ENCODE peak calls at places on chromosomes 12 and 14, in four cellular contexts. U is activated CD4-positive, alpha-beta T cell treated with anti-CD3 and anti-CD28 coated beads, Interleukin-2, amount 50 U/mL, for 1 hour; E is cardiac muscle cell; A is stimulated activated CD8-positive, alpha-beta memory T cell treated with anti-CD3 and anti-CD28 coated beads, Interleukin-2, amount 100 ng/mL, for 48 hours. Q is an unnamed sample.
A peak's percentile ranks its signal among the peaks of the same experiment; 100 is the strongest.

GRCh38 chr12:122909442-122910288 is 13.7 kb upstream of the VPS37B start:
- DNase-seq in U (no peak), E (no peak), A (no peak), Q (no peak)

GRCh38 chr14:74248036-74248435 is 8.8 kb downstream of the VSX2 start:
- DNase-seq in U (no peak), A (no peak), E (no peak), Q (no peak)

GRCh38 chr14:29710015-29710414 is 217.6 kb downstream of the PRKD1 start:
- DNase-seq in U (no peak), E (peak; percentile 34), A (no peak), Q (no peak)

GRCh38 chr12:95218164-95218851 is 701 bp downstream of the VEZT start:
- DNase-seq in U (peak; percentile 4), E (peak; percentile 56), A (peak; percentile 15), Q (no peak)

GRCh38 chr14:96136361-96136760 is 68.3 kb upstream of the BDKRB2 start:
- DNase-seq in E (peak; percentile 84), U (no peak), A (no peak), Q (peak; percentile 3)

GRCh38 chr14:53850714-53851296 is 105.8 kb downstream of the BMP4 start:
- DNase-seq in A (no peak), E (peak; percentile 78), U (no peak), Q (no peak)

GRCh38 chr12:96121271-96121711 is 72.9 kb upstream of the ELK3 start:
- DNase-seq in E (peak; percentile 57), U (no peak), A (no peak), Q (no peak)

GRCh38 chr14:21525995-21526671 is at the start of gene SALL2:
- DNase-seq in A (peak; percentile 67), U (peak; percentile 57), E (peak; percentile 81), Q (peak; percentile 72)

GRCh38 chr12:68001486-68002466 is 12.5 kb downstream of the IFNG-AS1 start:
- DNase-seq in U (no peak), A (no peak), E (peak; percentile 28), Q (no peak)

GRCh38 chr14:104789752-104790743 is 5.5 kb downstream of the AKT1 start:
- DNase-seq in E (no peak), U (no peak), A (no peak), Q (no peak)

GRCh38 chr12:124640096-124640495 is 72.7 kb upstream of the NCOR2 start:
- DNase-seq in U (no peak), A (no peak), E (peak; percentile 49), Q (no peak)

GRCh38 chr12:52184813-52185212 is 7.0 kb downstream of the KRT80 start:
- DNase-seq in A (no peak), E (no peak), U (no peak), Q (no peak)

GRCh38 chr12:34396861-34397590 is 374.7 kb downstream of the ALG10 start:
- DNase-seq in U (no peak), E (no peak), A (no peak), Q (peak; percentile 0)

GRCh38 chr12:132578826-132579225 is 31.6 kb downstream of the LRCOL1 start:
- DNase-seq in U (no peak), E (no peak), A (no peak), Q (no peak)

GRCh38 chr12:100504820-100505219 is 31.2 kb downstream of the NR1H4 start:
- DNase-seq in E (no peak), A (no peak), U (no peak), Q (no peak)

GRCh38 chr14:57760891-57761290 is 105.0 kb downstream of the SLC35F4 start:
- DNase-seq in U (no peak), A (no peak), E (no peak), Q (no peak)

GRCh38 chr12:44240186-44240585 is 404.3 kb downstream of the TMEM117 start:
- DNase-seq in U (no peak), E (no peak), A (no peak), Q (no peak)

GRCh38 chr14:58875613-58876012 is 237.9 kb downstream of the DACT1 start:
- DNase-seq in U (no peak), E (no peak), A (no peak), Q (no peak)

GRCh38 chr14:90558983-90559590 is 162.3 kb downstream of the CALM1 start:
- DNase-seq in U (no peak), E (no peak), A (no peak), Q (no peak)

GRCh38 chr14:57533214-57533613 is 39.6 kb upstream of the CCDC198 start:
- DNase-seq in A (no peak), U (no peak), E (peak; percentile 15), Q (no peak)

GRCh38 chr12:8045952-8046944 is 13.7 kb downstream of the FOXJ2 start:
- DNase-seq in U (peak; percentile 85), E (peak; percentile 88), A (peak; percentile 74), Q (peak; percentile 64)

GRCh38 chr14:68896132-68896531 is 83.0 kb downstream of the ACTN1 start:
- DNase-seq in A (no peak), E (no peak), U (no peak), Q (no peak)

GRCh38 chr14:63603749-63604277 is 37.9 kb downstream of the WDR89 start:
- DNase-seq in E (no peak), U (no peak), A (no peak), Q (no peak)

GRCh38 chr12:131009595-131010270 is 56.0 kb downstream of the ADGRD1 start:
- DNase-seq in U (no peak), E (no peak), A (no peak), Q (no peak)

GRCh38 chr14:76919811-76920571 is 93.8 kb downstream of the LRRC74A start:
- DNase-seq in E (peak; percentile 95), A (no peak), U (peak; percentile 16), Q (no peak)

GRCh38 chr14:75982724-75983358 is 1.0 kb upstream of the TGFB3 start:
- DNase-seq in A (no peak), U (no peak), E (peak; percentile 80), Q (no peak)

GRCh38 chr12:131628341-131628740 is 82.5 kb upstream of the SFSWAP start:
- DNase-seq in U (no peak), A (no peak), E (no peak), Q (no peak)

GRCh38 chr12:70540996-70541395 is 96.2 kb downstream of the PTPRB start:
- DNase-seq in U (no peak), E (no peak), A (no peak), Q (no peak)

GRCh38 chr12:56082967-56083366 is 3.0 kb downstream of the ERBB3 start:
- DNase-seq in A (no peak), U (no peak), E (no peak), Q (no peak)

GRCh38 chr12:95532851-95533250 is 18.4 kb downstream of the USP44 start:
- DNase-seq in U (no peak), A (no peak), E (peak; percentile 58), Q (no peak)

GRCh38 chr14:105485720-105486332 is 860 bp upstream of the CRIP1 start:
- DNase-seq in E (peak; percentile 21), U (peak; percentile 64), A (peak; percentile 33), Q (no peak)

GRCh38 chr12:57093412-57094193 is 4.7 kb downstream of the NAB2 start:
- DNase-seq in E (peak; percentile 93), U (peak; percentile 56), A (peak; percentile 77), Q (no peak)

GRCh38 chr12:132747395-132747794 is 14.2 kb downstream of the ANKLE2 start:
- DNase-seq in E (no peak), U (no peak), A (no peak), Q (no peak)

GRCh38 chr12:132151766-132152410 is 7.6 kb downstream of the NOC4L start:
- DNase-seq in E (no peak), A (no peak), U (no peak), Q (no peak)

GRCh38 chr12:17357396-17357795 is 732.6 kb downstream of the RERGL start:
- DNase-seq in A (no peak), U (no peak), E (no peak), Q (no peak)

GRCh38 chr12:124211753-124212152 is 83.1 kb upstream of the RFLNA start:
- DNase-seq in E (no peak), A (no peak), U (no peak), Q (no peak)

GRCh38 chr12:89685363-89685972 is 23.2 kb downstream of the ATP2B1 start:
- DNase-seq in U (no peak), A (no peak), E (no peak), Q (no peak)